ENCODE peak calls at places on chromosomes 16 and 17, in seven cellular contexts. J is substantia nigra, R is endothelial cell, F is lung, M is HTR-8/SVneo, Q is activated T-helper 1 cell treated with Interleukin-2 at 50 U/mL for 16 hours, N is NCI-H2081 treated with DMSO at 0.1 percent for 48 hours. I is an unnamed sample.
A peak's percentile ranks its signal among the peaks of the same experiment; 100 is the strongest.

GRCh38 chr16:66515543-66516171 is 34.3 kb downstream of the TK2 start:
- DNase-seq in J (no peak), R (peak; percentile 31), F (no peak), M (no peak), Q (no peak), N (no peak), I (no peak)

GRCh38 chr16:13988038-13988437 is 68.1 kb downstream of the ERCC4 start:
- DNase-seq in J (no peak), R (no peak), F (no peak), M (no peak), Q (no peak), N (no peak), I (no peak)

GRCh38 chr16:86661715-86662114 is 83.4 kb downstream of the FOXL1 start:
- DNase-seq in J (no peak), R (no peak), F (no peak), M (no peak), Q (no peak), N (no peak), I (no peak)

GRCh38 chr16:15714393-15715172 is 64.5 kb downstream of the NDE1 start:
- DNase-seq in J (no peak), R (no peak), F (no peak), M (no peak), Q (no peak), N (no peak), I (no peak)

GRCh38 chr17:12987120-12987519 is 30.7 kb downstream of the ELAC2 start:
- DNase-seq in J (no peak), R (no peak), F (no peak), M (no peak), Q (no peak), N (no peak), I (no peak)

GRCh38 chr17:42548070-42548837 is 4.5 kb upstream of the HSD17B1 start:
- DNase-seq in J (no peak), R (peak; percentile 76), F (peak; percentile 86), M (peak; percentile 54), Q (peak; percentile 70), N (peak; percentile 56), I (peak; percentile 35)

GRCh38 chr16:16857603-16858283 is 478.8 kb downstream of the NPIPA7 start:
- DNase-seq in J (no peak), R (no peak), F (no peak), M (no peak), Q (no peak), N (no peak), I (no peak)

GRCh38 chr17:16940116-16940881 is 31.6 kb downstream of the TNFRSF13B start:
- DNase-seq in J (no peak), R (no peak), F (no peak), M (no peak), Q (no peak), N (no peak), I (no peak)

GRCh38 chr17:81084691-81085419 is 49.9 kb downstream of the BAIAP2 start:
- DNase-seq in J (peak; percentile 61), R (no peak), F (peak; percentile 68), M (no peak), Q (no peak), N (no peak), I (no peak)

GRCh38 chr16:29961479-29962343 is at the start of gene TMEM219:
- DNase-seq in J (peak; percentile 90), R (peak; percentile 96), F (peak; percentile 92), M (peak; percentile 96), Q (peak; percentile 96), N (no peak), I (no peak)

GRCh38 chr17:74605361-74605760 is 13.3 kb upstream of the CD300LD start:
- DNase-seq in J (peak; percentile 27), R (no peak), F (no peak), M (peak; percentile 75), Q (no peak), N (no peak), I (no peak)

GRCh38 chr16:74073471-74073870 is 223.1 kb upstream of the PSMD7 start:
- DNase-seq in J (no peak), R (no peak), F (no peak), M (no peak), Q (no peak), N (no peak), I (no peak)

GRCh38 chr16:11497329-11497805 is 89.4 kb downstream of the LITAF start:
- DNase-seq in J (peak; percentile 94), R (no peak), F (peak; percentile 83), M (peak; percentile 94), Q (no peak), N (peak; percentile 55), I (no peak)

GRCh38 chr17:11144358-11145233 is 96.4 kb upstream of the SHISA6 start:
- DNase-seq in J (peak; percentile 11), R (no peak), F (peak; percentile 33), M (peak; percentile 22), Q (no peak), N (no peak), I (no peak)

GRCh38 chr16:68384293-68385255 is 63.7 kb downstream of the SMPD3 start:
- DNase-seq in J (no peak), R (no peak), F (no peak), M (no peak), Q (no peak), N (no peak), I (no peak)

GRCh38 chr16:57736419-57737281 is 1.1 kb downstream of the KATNB1 start:
- DNase-seq in J (no peak), R (peak; percentile 51), F (no peak), M (peak; percentile 42), Q (peak; percentile 23), N (no peak), I (no peak)

GRCh38 chr17:41054025-41054424 is 1.0 kb downstream of the KRTAP2-2 start:
- DNase-seq in J (no peak), R (no peak), F (no peak), M (no peak), Q (no peak), N (no peak), I (no peak)

GRCh38 chr17:5819396-5819795 is 235.1 kb upstream of the NLRP1 start:
- DNase-seq in J (no peak), R (no peak), F (no peak), M (no peak), Q (no peak), N (no peak), I (no peak)

GRCh38 chr16:85204242-85205010 is 92.2 kb upstream of the CIBAR2 start:
- DNase-seq in J (no peak), R (no peak), F (no peak), M (no peak), Q (no peak), N (no peak), I (no peak)

GRCh38 chr16:24635900-24636610 is 93.4 kb upstream of the TNRC6A start:
- DNase-seq in J (peak; percentile 10), R (no peak), F (peak; percentile 73), M (peak; percentile 79), Q (no peak), N (no peak), I (no peak)

GRCh38 chr16:4270595-4270994 is 2.2 kb downstream of the TFAP4 start:
- DNase-seq in J (no peak), R (no peak), F (no peak), M (no peak), Q (no peak), N (no peak), I (no peak)

GRCh38 chr17:57431415-57431814 is 175.1 kb downstream of the MSI2 start:
- DNase-seq in J (no peak), R (no peak), F (no peak), M (no peak), Q (no peak), N (no peak), I (no peak)

I was measured in NCI-H187 treated with DMSO at 0.1 percent for 48 hours.